ENCODE peak calls at places on chromosomes 11 and 22, in eight cellular contexts. D is GM23248; X is mesendoderm; E is brain microvascular endothelial cell; C is GM23338; A is psoas muscle; I is CD4-positive, alpha-beta T cell; M is IMR-90. O is an unnamed sample.

GRCh38 chr11:104736503-104736902 is 161.8 kb downstream of the CASP12 start:
- DNase-seq in D (no peak), C (no peak), X (no peak), A (no peak), I (no peak), M (no peak), E (no peak), O (no peak)

GRCh38 chr11:10379022-10379421 is 74.1 kb downstream of the ADM start:
- DNase-seq in A (no peak), D (no peak), I (no peak), C (peak), M (peak), E (no peak), X (peak), O (peak)

GRCh38 chr11:30855383-30856006 is 269.3 kb upstream of the MPPED2 start:
- DNase-seq in I (no peak), D (peak), X (no peak), E (no peak), A (no peak), M (peak), C (no peak), O (peak)

GRCh38 chr11:115959098-115959497 is 454.9 kb upstream of the CADM1 start:
- DNase-seq in M (no peak), D (no peak), C (no peak), I (no peak), A (no peak), E (no peak), X (no peak), O (no peak)

GRCh38 chr22:29704528-29705285 is 15.1 kb upstream of the CABP7 start:
- DNase-seq in M (peak), C (no peak), D (peak), A (no peak), X (no peak), E (peak), I (no peak), O (no peak)

GRCh38 chr22:38435010-38435409 is 20.0 kb downstream of the KCNJ4 start:
- DNase-seq in E (no peak), M (no peak), A (no peak), C (peak), D (no peak), I (no peak), X (peak), O (no peak)

GRCh38 chr11:125381499-125381898 is 114.6 kb downstream of the FEZ1 start:
- DNase-seq in A (peak), I (no peak), X (no peak), C (no peak), E (no peak), M (no peak), D (no peak), O (no peak)

GRCh38 chr22:27719535-27720227 is 81.9 kb downstream of the MN1 start:
- DNase-seq in E (peak), A (peak), D (peak), M (peak), C (peak), I (no peak), X (peak), O (peak)

GRCh38 chr11:61855939-61856730 is 28.0 kb downstream of the FADS2 start:
- DNase-seq in I (no peak), E (no peak), A (no peak), M (peak), D (no peak), C (no peak), X (no peak), O (no peak)

GRCh38 chr11:1502971-1503707 is 16.6 kb upstream of the MOB2 start:
- DNase-seq in D (no peak), A (peak), C (no peak), M (no peak), X (no peak), I (no peak), E (no peak), O (no peak)

GRCh38 chr11:9003573-9004309 is at the start of gene NRIP3:
- DNase-seq in I (peak), A (peak), X (peak), E (peak), C (peak), M (peak), D (peak), O (peak)

DNA sequence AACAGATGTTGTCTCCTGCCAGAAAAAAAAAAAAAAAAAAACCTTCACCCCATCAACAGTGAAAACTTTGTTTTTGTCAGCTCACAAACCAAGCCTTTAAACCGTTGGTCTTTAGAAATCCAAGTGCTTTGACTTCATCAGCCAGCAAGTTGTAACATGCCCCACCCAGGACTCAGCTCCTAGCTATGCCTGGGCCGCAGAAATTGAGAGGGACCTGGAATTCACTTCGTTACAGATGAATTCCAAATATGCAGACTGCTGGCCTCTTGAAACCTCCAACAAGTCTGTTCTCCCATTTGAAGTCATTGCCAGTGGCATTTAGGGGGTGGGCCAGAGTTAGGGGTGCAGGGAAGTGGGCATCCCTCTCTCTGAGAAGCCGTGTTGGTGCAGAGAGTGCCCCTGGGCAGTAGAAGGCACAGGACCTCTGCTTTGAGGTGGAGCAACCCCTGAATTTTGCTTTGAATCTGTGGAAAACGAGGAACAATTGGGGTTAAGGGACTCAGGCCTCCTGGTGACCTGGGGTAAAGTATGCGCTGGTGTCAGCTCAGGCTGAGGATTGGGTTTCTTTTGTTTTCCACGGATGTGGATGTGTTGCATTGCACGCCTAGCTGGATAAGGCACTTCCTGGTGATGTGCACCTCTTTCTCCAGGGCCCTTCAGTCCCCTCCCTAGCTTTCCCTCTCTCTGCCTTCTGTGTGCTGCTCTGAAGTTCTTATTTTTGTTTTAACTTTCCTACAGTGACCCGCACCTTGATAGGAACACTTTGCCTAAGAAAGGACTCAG is 109.5 kb downstream of the DBX1 start:
- DNase-seq in C (peak), D (no peak), A (no peak), E (no peak), X (peak), I (no peak), M (no peak), O (peak)
- H3K27ac ChIP-seq in C (peak), D (no peak), A (no peak), E (no peak), X (peak), I (no peak), M (no peak), O (peak)

GRCh38 chr11:86460461-86461404 is 86.0 kb downstream of the CCDC81 start:
- DNase-seq in A (no peak), M (peak), D (peak), C (no peak), I (no peak), E (peak), X (peak), O (no peak)

GRCh38 chr11:86456075-86456939 is 81.6 kb downstream of the CCDC81 start:
- DNase-seq in A (peak), D (peak), C (peak), E (peak), X (peak), M (peak), I (peak), O (peak)

GRCh38 chr11:86459002-86459385 is 84.3 kb downstream of the CCDC81 start:
- DNase-seq in E (no peak), I (no peak), D (peak), X (no peak), A (no peak), C (no peak), M (peak), O (no peak)

GRCh38 chr11:86459682-86460460 is 85.2 kb downstream of the CCDC81 start:
- DNase-seq in E (peak), D (peak), M (peak), A (no peak), X (peak), I (no peak), C (peak), O (peak)

GRCh38 chr11:86458294-86459001 is 83.8 kb downstream of the CCDC81 start:
- DNase-seq in X (no peak), C (no peak), I (no peak), A (no peak), M (no peak), D (no peak), E (no peak), O (no peak)
- H3K27ac ChIP-seq in X (no peak), C (no peak), I (no peak), A (no peak), M (no peak), D (no peak), E (peak), O (peak)

GRCh38 chr22:17117400-17117799 is 3.8 kb downstream of the TMEM121B start:
- DNase-seq in E (no peak), C (no peak), X (peak), D (no peak), A (no peak), M (no peak), I (no peak), O (no peak)
- H3K27ac ChIP-seq in E (no peak), C (no peak), X (peak), D (no peak), A (no peak), M (no peak), I (peak), O (no peak)

GRCh38 chr22:36979016-36979415 is 40.2 kb downstream of the TST start:
- DNase-seq in D (no peak), E (no peak), X (no peak), A (no peak), I (no peak), M (no peak), C (no peak), O (no peak)

GRCh38 chr22:36979511-36979910 is 39.7 kb downstream of the TST start:
- DNase-seq in A (no peak), C (no peak), D (no peak), I (no peak), X (no peak), M (no peak), E (no peak), O (no peak)

GRCh38 chr22:36977401-36977861 is 41.8 kb downstream of the TST start:
- DNase-seq in A (peak), X (peak), D (peak), I (peak), C (peak), E (peak), M (peak), O (no peak)

GRCh38 chr22:36981247-36981775 is 37.9 kb downstream of the TST start:
- DNase-seq in C (no peak), D (no peak), X (no peak), M (no peak), I (no peak), A (no peak), E (no peak), O (no peak)

DNA sequence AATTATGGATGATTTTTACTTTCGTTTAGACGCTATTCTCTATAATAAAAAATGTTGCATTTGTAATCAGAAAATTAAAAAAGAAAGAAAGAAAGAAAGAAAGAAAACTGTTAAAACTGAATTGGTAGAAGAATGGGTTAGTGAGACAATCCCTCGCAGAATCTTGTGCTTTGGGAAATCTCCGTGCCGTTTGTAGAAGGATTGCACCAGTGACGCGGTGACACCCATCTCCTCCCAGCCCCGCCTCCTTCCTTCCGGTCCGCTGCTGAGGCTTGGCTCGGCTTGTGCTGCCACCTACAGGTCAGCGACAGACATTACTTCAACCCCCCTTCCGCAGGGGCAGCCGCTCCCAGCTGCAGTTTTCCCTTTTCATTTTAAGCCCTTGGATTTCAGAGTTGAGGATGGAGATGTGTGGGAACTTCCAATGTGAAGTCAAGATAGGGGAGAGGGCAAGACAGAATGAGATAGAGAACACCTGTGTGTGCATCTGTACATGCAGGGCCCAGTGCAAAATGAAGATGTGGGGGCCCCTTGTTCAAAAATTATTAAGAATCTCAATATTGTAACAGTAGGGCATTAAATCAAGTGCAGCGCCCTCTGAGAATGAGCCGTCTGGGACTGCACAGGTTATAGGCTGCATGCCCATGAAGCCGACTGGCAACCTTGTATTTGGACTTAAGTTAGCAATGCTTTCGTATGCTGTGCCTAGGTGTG is 41.1 kb downstream of the TST start:
- DNase-seq in D (peak), X (peak), M (peak), I (peak), C (peak), A (peak), E (peak), O (peak)
- H3K27ac ChIP-seq in D (no peak), X (no peak), M (no peak), I (peak), C (no peak), A (no peak), E (no peak), O (no peak)

DNA sequence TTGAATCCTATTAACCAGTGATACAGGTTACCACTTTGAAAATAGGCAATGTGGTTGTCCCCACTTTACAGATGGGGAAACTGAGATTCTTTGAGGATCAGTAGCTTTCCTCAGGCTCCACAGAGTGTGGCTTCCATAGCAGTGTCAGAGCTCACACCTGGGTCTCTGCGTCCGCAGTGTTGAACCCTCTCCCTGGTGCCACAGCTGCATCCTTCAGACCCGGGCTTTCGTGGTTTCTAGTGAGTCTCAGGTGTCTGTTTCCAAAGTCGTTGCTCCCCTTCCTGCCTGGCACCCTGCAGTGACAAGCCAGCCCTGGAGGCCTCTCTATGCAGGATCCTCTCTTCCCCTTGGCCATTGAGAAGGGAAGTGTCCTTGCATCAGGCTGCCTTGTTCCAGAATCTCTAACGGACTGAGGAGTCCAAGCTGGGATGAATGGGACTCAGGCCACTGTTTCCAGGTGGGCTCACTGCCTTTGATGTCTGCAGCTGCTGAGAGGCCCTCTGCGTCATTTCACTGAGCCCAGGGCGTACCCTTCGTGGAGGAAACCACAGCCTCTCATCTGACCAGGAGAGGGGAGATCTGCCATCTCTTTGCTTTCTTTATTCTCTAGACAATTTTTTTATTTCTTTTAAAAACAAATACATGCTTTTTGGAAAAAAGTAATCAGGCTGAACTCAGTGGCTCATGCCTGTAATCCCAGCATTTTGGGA is 48.4 kb upstream of the MICAL2 start:
- DNase-seq in A (no peak), D (no peak), I (no peak), M (no peak), C (no peak), E (no peak), X (no peak), O (no peak)
- H3K27ac ChIP-seq in A (no peak), D (no peak), I (no peak), M (no peak), C (no peak), E (no peak), X (no peak), O (no peak)

GRCh38 chr22:11325767-11326166 is 4202.2 kb upstream of the OR11H1 start:
- DNase-seq in X (no peak), E (no peak), C (no peak), D (no peak), I (no peak), A (no peak), M (no peak), O (no peak)
- H3K27ac ChIP-seq in X (no peak), E (no peak), C (no peak), D (no peak), I (no peak), A (no peak), M (no peak), O (no peak)